ENCODE peak calls at places on chromosomes 4 and X, in five cellular contexts. Q is dermis microvascular lymphatic vessel endothelial cell; S is hypothalamus; R is aorta; A is stimulated activated CD8-positive, alpha-beta memory T cell treated with anti-CD3 and anti-CD28 coated beads, Interleukin-4, amount 100 ng/mL, for 24 hours. O is an unnamed sample.

GRCh38 chr4:140052050-140052449 is 101.9 kb downstream of the MAML3 start:
- DNase-seq in S (peak), A (no peak), R (no peak), Q (peak), O (peak)

GRCh38 chr4:24475756-24476155 is 108.6 kb downstream of the DHX15 start:
- DNase-seq in S (no peak), Q (no peak), R (no peak), A (no peak), O (no peak)

GRCh38 chr4:76546282-76547166 is 111.5 kb downstream of the SHROOM3 start:
- DNase-seq in A (no peak), Q (peak), R (peak), S (no peak), O (peak)

GRCh38 chr4:140252742-140253555 is 99.0 kb upstream of the MAML3 start:
- DNase-seq in A (peak), Q (peak), S (peak), R (peak), O (peak)

GRCh38 chr4:182547435-182547834 is 304.2 kb downstream of the TENM3 start:
- DNase-seq in Q (no peak), A (no peak), S (no peak), R (no peak), O (no peak)

GRCh38 chrX:149712831-149713230 is 971 bp downstream of the MAGEA11 start:
- DNase-seq in A (no peak), Q (no peak), R (no peak), S (no peak), O (no peak)

GRCh38 chr4:101232074-101232776 is 115.1 kb downstream of the PPP3CA start:
- DNase-seq in Q (peak), R (peak), S (no peak), A (no peak), O (peak)

GRCh38 chr4:156390599-156391296 is 437.1 kb upstream of the CTSO start:
- DNase-seq in S (no peak), Q (no peak), A (no peak), R (no peak), O (peak)

GRCh38 chrX:134718329-134719317 is 60.4 kb upstream of the PLAC1 start:
- DNase-seq in A (no peak), S (no peak), Q (peak), R (no peak), O (peak)

GRCh38 chr4:150072906-150073714 is 5.1 kb upstream of the DCLK2 start:
- DNase-seq in A (no peak), R (no peak), S (no peak), Q (no peak), O (peak)

GRCh38 chr4:99945718-99946345 is 586 bp downstream of the DNAJB14 start:
- DNase-seq in R (peak), Q (no peak), S (no peak), A (no peak), O (peak)

GRCh38 chr4:177441061-177441802 is 1.0 kb downstream of the AGA start:
- DNase-seq in R (no peak), S (no peak), Q (no peak), A (no peak), O (no peak)

GRCh38 chr4:187289371-187289770 is 565.7 kb upstream of the FAT1 start:
- DNase-seq in R (no peak), Q (no peak), A (no peak), S (no peak), O (no peak)

GRCh38 chrX:154988719-154989118 is 33.8 kb downstream of the F8 start:
- DNase-seq in Q (no peak), S (no peak), R (no peak), A (no peak), O (no peak)

GRCh38 chr4:40626183-40626990 is 3.3 kb downstream of the RBM47 start:
- DNase-seq in Q (no peak), S (no peak), A (no peak), R (no peak), O (no peak)

GRCh38 chr4:103002551-103002950 is 17.0 kb downstream of the SLC9B1 start:
- DNase-seq in S (no peak), A (no peak), Q (no peak), R (no peak), O (peak)

GRCh38 chrX:153564047-153564606 is 34.8 kb downstream of the CCNQ start:
- DNase-seq in R (no peak), Q (no peak), A (no peak), S (no peak), O (no peak)

GRCh38 chrX:70554081-70554480 is 109.4 kb downstream of the DLG3 start:
- DNase-seq in R (no peak), S (no peak), A (no peak), Q (peak), O (peak)

GRCh38 chr4:52037730-52038108 is 380 bp downstream of the SGCB start:
- DNase-seq in A (no peak), S (peak), R (peak), Q (no peak), O (peak)

GRCh38 chr4:76374744-76375143 is 46.2 kb downstream of the CCDC158 start:
- DNase-seq in A (no peak), R (no peak), Q (no peak), S (no peak), O (no peak)

GRCh38 chr4:149465941-149466340 is 349.7 kb downstream of the IQCM start:
- DNase-seq in Q (no peak), A (no peak), S (no peak), R (no peak), O (peak)

GRCh38 chr4:184805462-184806245 is 20.1 kb downstream of the ACSL1 start:
- DNase-seq in Q (no peak), A (no peak), R (no peak), S (peak), O (peak)

GRCh38 chrX:143094501-143095110 is 68.9 kb downstream of the SPANXN4 start:
- DNase-seq in A (no peak), R (no peak), Q (no peak), S (no peak), O (no peak)

GRCh38 chrX:2690856-2691542 is at the start of gene CD99:
- DNase-seq in R (peak), Q (peak), S (no peak), A (peak), O (peak)

GRCh38 chrX:95797344-95797743 is 887.3 kb upstream of the DIAPH2 start:
- DNase-seq in S (no peak), A (no peak), R (no peak), Q (no peak), O (no peak)

GRCh38 chr4:156053174-156053573 is 99.5 kb upstream of the CTSO start:
- DNase-seq in A (no peak), Q (no peak), R (no peak), S (no peak), O (no peak)

GRCh38 chrX:20067709-20068315 is 48.9 kb downstream of the MAP7D2 start:
- DNase-seq in S (peak), Q (peak), R (peak), A (no peak), O (peak)

GRCh38 chrX:17174671-17175070 is 200.3 kb upstream of the NHS start:
- DNase-seq in S (peak), A (no peak), R (no peak), Q (no peak), O (peak)

GRCh38 chr4:98517444-98518021 is 140.9 kb downstream of the TSPAN5 start:
- DNase-seq in A (no peak), R (no peak), S (no peak), Q (no peak), O (no peak)

GRCh38 chr4:186592961-186593586 is 37.7 kb upstream of the MTNR1A start:
- DNase-seq in Q (no peak), S (no peak), R (no peak), A (no peak), O (no peak)

GRCh38 chr4:15414601-15415091 is 13.2 kb upstream of the C1QTNF7 start:
- DNase-seq in S (no peak), R (no peak), A (no peak), Q (no peak), O (no peak)

GRCh38 chr4:169397762-169398161 is 127.0 kb upstream of the SH3RF1 start:
- DNase-seq in S (no peak), A (no peak), Q (peak), R (no peak), O (peak)

GRCh38 chr4:76059750-76060149 is 14.8 kb upstream of the ART3 start:
- DNase-seq in S (no peak), Q (no peak), R (no peak), A (no peak), O (no peak)

GRCh38 chrX:25144043-25144940 is 128.5 kb upstream of the ARX start:
- DNase-seq in Q (peak), A (peak), S (peak), R (peak), O (peak)

GRCh38 chr4:95129708-95130343 is 372.1 kb downstream of the BMPR1B start:
- DNase-seq in R (no peak), S (no peak), Q (no peak), A (no peak), O (peak)

GRCh38 chr4:69823481-69824186 is 36.3 kb downstream of the SULT1E1 start:
- DNase-seq in R (no peak), Q (peak), S (no peak), A (peak), O (peak)

GRCh38 chr4:99624141-99624719 is 33.4 kb downstream of the C4orf54 start:
- DNase-seq in R (no peak), S (no peak), Q (no peak), A (no peak), O (no peak)

GRCh38 chrX:20362268-20363002 is 95.7 kb upstream of the RPS6KA3 start:
- DNase-seq in S (no peak), R (no peak), Q (peak), A (no peak), O (peak)

GRCh38 chr4:61760820-61761219 is 560.7 kb downstream of the ADGRL3 start:
- DNase-seq in Q (no peak), R (no peak), S (no peak), A (no peak), O (no peak)

O was measured in myocyte.